ENCODE peak calls at places on chromosome 3, in seven cellular contexts. One of them, this sample, is unnamed.

GRCh38 chr3:71208273-71209095 is 375.0 kb downstream of the FOXP1 start:
- DNase-seq in OCI-LY7: no peak
- DNase-seq in PC-3: peak
- DNase-seq in IMR-90: peak
- DNase-seq in fibroblast of lung: peak
- DNase-seq in PC-9: peak
- DNase-seq in neural progenitor cell: no peak
- DNase-seq in this sample: no peak

GRCh38 chr3:187979543-187979942 is 174.4 kb upstream of the LPP start:
- DNase-seq in OCI-LY7: peak
- DNase-seq in PC-3: no peak
- DNase-seq in IMR-90: no peak
- DNase-seq in fibroblast of lung: no peak
- DNase-seq in PC-9: no peak
- DNase-seq in neural progenitor cell: no peak
- DNase-seq in this sample: no peak

GRCh38 chr3:136545664-136546266 is 206.4 kb downstream of the STAG1 start:
- DNase-seq in OCI-LY7: no peak
- DNase-seq in PC-3: peak
- DNase-seq in IMR-90: peak
- DNase-seq in fibroblast of lung: no peak
- DNase-seq in PC-9: no peak
- DNase-seq in neural progenitor cell: no peak
- DNase-seq in this sample: no peak

GRCh38 chr3:111151438-111151837 is 79.8 kb downstream of the NECTIN3 start:
- DNase-seq in OCI-LY7: no peak
- DNase-seq in PC-3: peak
- DNase-seq in IMR-90: peak
- DNase-seq in fibroblast of lung: peak
- DNase-seq in PC-9: peak
- DNase-seq in neural progenitor cell: no peak
- DNase-seq in this sample: peak

GRCh38 chr3:194855025-194855391 is 169.3 kb downstream of the FAM43A start:
- DNase-seq in OCI-LY7: no peak
- DNase-seq in PC-3: no peak
- DNase-seq in IMR-90: no peak
- DNase-seq in fibroblast of lung: no peak
- DNase-seq in PC-9: no peak
- DNase-seq in neural progenitor cell: no peak
- DNase-seq in this sample: no peak

GRCh38 chr3:12186515-12187286 is 28.0 kb upstream of the TIMP4 start:
- DNase-seq in OCI-LY7: no peak
- DNase-seq in PC-3: no peak
- DNase-seq in IMR-90: no peak
- DNase-seq in fibroblast of lung: no peak
- DNase-seq in PC-9: no peak
- DNase-seq in neural progenitor cell: no peak
- DNase-seq in this sample: no peak

GRCh38 chr3:13846716-13847570 is 32.9 kb downstream of the WNT7A start:
- DNase-seq in OCI-LY7: no peak
- DNase-seq in PC-3: no peak
- DNase-seq in IMR-90: no peak
- DNase-seq in fibroblast of lung: no peak
- DNase-seq in PC-9: no peak
- DNase-seq in neural progenitor cell: no peak
- DNase-seq in this sample: no peak

GRCh38 chr3:44954962-44955361 is 21.0 kb downstream of the ZDHHC3 start:
- DNase-seq in OCI-LY7: peak
- DNase-seq in PC-3: peak
- DNase-seq in IMR-90: peak
- DNase-seq in fibroblast of lung: peak
- DNase-seq in PC-9: peak
- DNase-seq in neural progenitor cell: no peak
- DNase-seq in this sample: no peak

GRCh38 chr3:101925564-101925963 is 76.2 kb downstream of the NFKBIZ start:
- DNase-seq in OCI-LY7: no peak
- DNase-seq in PC-3: peak
- DNase-seq in IMR-90: no peak
- DNase-seq in fibroblast of lung: no peak
- DNase-seq in PC-9: peak
- DNase-seq in neural progenitor cell: no peak
- DNase-seq in this sample: no peak

GRCh38 chr3:187986514-187986934 is 167.4 kb upstream of the LPP start:
- DNase-seq in OCI-LY7: no peak
- DNase-seq in PC-3: peak
- DNase-seq in IMR-90: peak
- DNase-seq in fibroblast of lung: peak
- DNase-seq in PC-9: peak
- DNase-seq in neural progenitor cell: no peak
- DNase-seq in this sample: peak

GRCh38 chr3:147415337-147415736 is 6.2 kb downstream of the ZIC1 start:
- DNase-seq in OCI-LY7: no peak
- DNase-seq in PC-3: no peak
- DNase-seq in IMR-90: no peak
- DNase-seq in fibroblast of lung: no peak
- DNase-seq in PC-9: no peak
- DNase-seq in neural progenitor cell: peak
- DNase-seq in this sample: no peak

GRCh38 chr3:47425383-47425778 is 44.6 kb downstream of the PTPN23 start:
- DNase-seq in OCI-LY7: no peak
- DNase-seq in PC-3: no peak
- DNase-seq in IMR-90: no peak
- DNase-seq in fibroblast of lung: no peak
- DNase-seq in PC-9: no peak
- DNase-seq in neural progenitor cell: no peak
- DNase-seq in this sample: no peak

GRCh38 chr3:45582407-45582806 is 12.1 kb upstream of the LIMD1 start:
- DNase-seq in OCI-LY7: no peak
- DNase-seq in PC-3: no peak
- DNase-seq in IMR-90: peak
- DNase-seq in fibroblast of lung: peak
- DNase-seq in PC-9: no peak
- DNase-seq in neural progenitor cell: no peak
- DNase-seq in this sample: peak

GRCh38 chr3:158091526-158091925 is 14.7 kb downstream of the SHOX2 start:
- DNase-seq in OCI-LY7: no peak
- DNase-seq in PC-3: no peak
- DNase-seq in IMR-90: peak
- DNase-seq in fibroblast of lung: no peak
- DNase-seq in PC-9: no peak
- DNase-seq in neural progenitor cell: peak
- DNase-seq in this sample: peak

GRCh38 chr3:33372218-33373081 is 67.8 kb downstream of the UBP1 start:
- DNase-seq in OCI-LY7: peak
- DNase-seq in PC-3: peak
- DNase-seq in IMR-90: peak
- DNase-seq in fibroblast of lung: peak
- DNase-seq in PC-9: no peak
- DNase-seq in neural progenitor cell: peak
- DNase-seq in this sample: peak

GRCh38 chr3:14792691-14793121 is 26.1 kb upstream of the FGD5 start:
- DNase-seq in OCI-LY7: no peak
- DNase-seq in PC-3: no peak
- DNase-seq in IMR-90: no peak
- DNase-seq in fibroblast of lung: no peak
- DNase-seq in PC-9: no peak
- DNase-seq in neural progenitor cell: no peak
- DNase-seq in this sample: no peak

GRCh38 chr3:142614059-142614626 is 17.9 kb downstream of the PLS1 start:
- DNase-seq in OCI-LY7: no peak
- DNase-seq in PC-3: no peak
- DNase-seq in IMR-90: no peak
- DNase-seq in fibroblast of lung: no peak
- DNase-seq in PC-9: no peak
- DNase-seq in neural progenitor cell: no peak
- DNase-seq in this sample: no peak

GRCh38 chr3:142623209-142623608 is 27.0 kb downstream of the PLS1 start:
- DNase-seq in OCI-LY7: no peak
- DNase-seq in PC-3: no peak
- DNase-seq in IMR-90: no peak
- DNase-seq in fibroblast of lung: no peak
- DNase-seq in PC-9: no peak
- DNase-seq in neural progenitor cell: no peak
- DNase-seq in this sample: no peak

GRCh38 chr3:142613491-142613890 is 17.3 kb downstream of the PLS1 start:
- DNase-seq in OCI-LY7: no peak
- DNase-seq in PC-3: peak
- DNase-seq in IMR-90: no peak
- DNase-seq in fibroblast of lung: no peak
- DNase-seq in PC-9: peak
- DNase-seq in neural progenitor cell: no peak
- DNase-seq in this sample: peak

GRCh38 chr3:142622447-142622846 is 26.3 kb downstream of the PLS1 start:
- DNase-seq in OCI-LY7: no peak
- DNase-seq in PC-3: no peak
- DNase-seq in IMR-90: no peak
- DNase-seq in fibroblast of lung: no peak
- DNase-seq in PC-9: no peak
- DNase-seq in neural progenitor cell: no peak
- DNase-seq in this sample: no peak

DNA sequence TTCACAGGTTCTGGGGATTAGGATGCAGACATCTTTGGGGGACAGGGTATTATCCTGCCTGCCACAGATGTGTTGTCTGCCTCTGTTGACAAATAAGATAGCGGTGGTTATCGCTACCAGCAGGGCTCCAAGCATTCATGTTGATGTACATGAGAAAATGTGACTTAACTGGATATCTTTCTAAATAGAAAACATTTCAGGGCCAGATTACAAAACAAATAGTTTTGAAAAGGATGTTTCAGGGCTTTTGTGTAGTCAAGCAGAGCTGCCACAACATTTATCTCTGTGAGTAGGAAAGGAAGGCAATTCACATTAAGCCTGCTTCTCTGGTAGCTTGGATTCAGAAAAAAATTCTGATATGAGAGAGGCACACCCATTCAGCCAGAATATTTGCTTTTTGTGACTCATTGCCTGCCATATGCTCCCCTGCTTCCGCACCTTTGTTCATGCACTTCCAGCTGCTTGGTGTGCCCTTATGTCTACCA is 22.8 kb downstream of the PLS1 start:
- DNase-seq in OCI-LY7: no peak
- DNase-seq in PC-3: peak
- DNase-seq in IMR-90: no peak
- DNase-seq in fibroblast of lung: peak
- DNase-seq in PC-9: peak
- DNase-seq in neural progenitor cell: no peak
- DNase-seq in this sample: peak
- H2AFZ ChIP-seq in OCI-LY7: no peak
- H2AFZ ChIP-seq in PC-3: no peak
- H2AFZ ChIP-seq in IMR-90: no peak
- H2AFZ ChIP-seq in fibroblast of lung: no peak
- H2AFZ ChIP-seq in PC-9: no peak
- H2AFZ ChIP-seq in neural progenitor cell: no peak
- H2AFZ ChIP-seq in this sample: no peak

DNA sequence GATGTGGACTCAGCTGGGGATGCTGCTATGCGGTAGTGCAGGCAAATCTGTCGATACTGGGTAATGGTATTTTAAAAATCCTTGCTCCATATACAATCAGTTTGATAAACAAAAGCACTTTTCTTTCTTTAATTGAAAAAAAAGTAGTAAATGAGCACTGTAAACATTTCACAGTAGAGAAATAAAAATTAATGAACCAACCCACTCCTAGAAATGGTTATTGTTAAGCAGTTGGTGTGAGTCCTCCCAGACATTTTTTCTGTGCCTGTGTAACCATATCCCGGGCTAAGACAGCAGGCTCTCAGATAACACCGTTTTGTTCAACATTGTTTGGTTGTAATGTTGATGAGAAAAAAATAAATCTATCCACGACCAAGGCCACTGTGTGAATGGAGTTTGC is 42.5 kb downstream of the PXK start:
- DNase-seq in OCI-LY7: no peak
- DNase-seq in PC-3: no peak
- DNase-seq in IMR-90: no peak
- DNase-seq in fibroblast of lung: no peak
- DNase-seq in PC-9: no peak
- DNase-seq in neural progenitor cell: no peak
- DNase-seq in this sample: no peak
- H3K4me2 ChIP-seq in OCI-LY7: peak
- H3K4me2 ChIP-seq in PC-3: no peak
- H3K4me2 ChIP-seq in IMR-90: no peak
- H3K4me2 ChIP-seq in fibroblast of lung: no peak
- H3K4me2 ChIP-seq in PC-9: no peak
- H3K4me2 ChIP-seq in neural progenitor cell: no peak
- H3K4me2 ChIP-seq in this sample: no peak

DNA sequence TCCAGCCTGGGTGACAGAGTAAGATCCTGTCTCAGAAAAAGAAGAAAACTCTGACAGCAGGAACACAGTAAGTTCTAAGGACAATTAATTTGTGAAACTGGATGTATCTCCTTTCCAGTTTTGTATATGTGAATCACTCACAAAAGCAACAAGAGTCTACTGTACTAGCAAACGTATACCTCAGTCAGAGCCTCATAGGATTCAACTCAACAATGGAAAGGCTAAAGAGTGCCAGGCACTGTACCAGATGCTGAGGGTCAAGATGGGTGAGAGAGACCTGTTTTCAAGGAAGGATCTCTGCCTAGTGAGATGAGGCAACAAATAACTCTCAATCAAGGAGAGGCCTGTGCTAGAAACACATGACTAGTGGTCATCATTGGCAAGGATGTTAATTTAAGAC is 14.9 kb downstream of the TBL1XR1 start:
- DNase-seq in OCI-LY7: no peak
- DNase-seq in PC-3: no peak
- DNase-seq in IMR-90: peak
- DNase-seq in fibroblast of lung: no peak
- DNase-seq in PC-9: no peak
- DNase-seq in neural progenitor cell: no peak
- DNase-seq in this sample: no peak
- H3K27ac ChIP-seq in OCI-LY7: no peak
- H3K27ac ChIP-seq in PC-3: no peak
- H3K27ac ChIP-seq in IMR-90: no peak
- H3K27ac ChIP-seq in fibroblast of lung: no peak
- H3K27ac ChIP-seq in PC-9: peak
- H3K27ac ChIP-seq in neural progenitor cell: no peak
- H3K27ac ChIP-seq in this sample: no peak

DNA sequence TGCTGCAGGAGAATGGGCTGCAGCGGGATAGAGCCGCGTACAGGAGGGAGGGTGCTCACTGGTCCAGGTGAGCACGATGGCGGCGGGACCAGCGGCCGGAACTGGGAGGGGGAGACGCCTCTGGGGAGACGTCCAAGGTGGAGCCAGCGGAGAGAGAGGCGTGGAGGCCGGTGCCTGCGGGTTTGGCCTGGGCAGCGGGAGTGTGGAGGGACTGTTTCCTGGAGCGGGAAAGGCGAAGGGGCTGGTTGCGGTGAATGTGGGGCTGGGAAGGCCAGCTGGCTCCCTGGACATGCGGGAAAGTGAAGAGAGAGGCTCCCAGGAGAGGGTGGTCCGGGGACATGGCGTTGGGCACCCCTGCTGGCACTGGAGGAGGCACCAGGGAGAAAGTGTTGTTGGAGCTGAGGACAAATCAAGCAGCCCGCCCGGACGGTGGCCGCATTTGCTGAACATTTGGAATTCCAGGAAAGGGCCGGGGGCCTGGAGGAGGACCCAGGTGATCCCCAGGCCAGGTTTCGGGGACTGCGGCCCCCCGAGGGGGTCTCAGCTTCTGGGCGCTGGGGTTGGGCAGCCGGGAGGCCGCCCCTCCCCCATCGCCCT is 34.3 kb downstream of the DNAJB8 start:
- DNase-seq in OCI-LY7: no peak
- DNase-seq in PC-3: peak
- DNase-seq in IMR-90: no peak
- DNase-seq in fibroblast of lung: no peak
- DNase-seq in PC-9: peak
- DNase-seq in neural progenitor cell: peak
- DNase-seq in this sample: no peak
- H2AFZ ChIP-seq in OCI-LY7: no peak
- H2AFZ ChIP-seq in PC-3: peak
- H2AFZ ChIP-seq in IMR-90: peak
- H2AFZ ChIP-seq in fibroblast of lung: no peak
- H2AFZ ChIP-seq in PC-9: peak
- H2AFZ ChIP-seq in neural progenitor cell: peak
- H2AFZ ChIP-seq in this sample: peak

This sample was measured in mammary epithelial cell.